ENCODE peak calls at places on chromosome 9, in four cellular contexts. P is activated naive CD4-positive, alpha-beta T cell treated with Interleukin-2 at 50 U/mL for 16 hours; V is upper lobe of right lung; Q is NCI-H1694 treated with DMSO at 0.1 percent for 48 hours. N is an unnamed sample.
A peak's percentile ranks its signal among the peaks of the same experiment; 100 is the strongest.

GRCh38 chr9:35564658-35565061 is 40.4 kb upstream of the TESK1 start:
- DNase-seq in P (no peak), V (no peak), Q (no peak), N (no peak)

GRCh38 chr9:129938291-129938979 is 103.2 kb downstream of the USP20 start:
- DNase-seq in P (no peak), V (no peak), Q (no peak), N (peak; percentile 82)

GRCh38 chr9:114156658-114157421 is 1.5 kb downstream of the COL27A1 start:
- DNase-seq in P (peak; percentile 16), V (peak; percentile 77), Q (no peak), N (peak; percentile 83)

GRCh38 chr9:14652729-14653377 is 40.4 kb downstream of the ZDHHC21 start:
- DNase-seq in P (no peak), V (no peak), Q (peak; percentile 46), N (peak; percentile 10)

GRCh38 chr9:95521699-95522098 is 4.9 kb upstream of the PTCH1 start:
- DNase-seq in P (no peak), V (no peak), Q (no peak), N (no peak)

GRCh38 chr9:14156046-14156445 is 157.9 kb downstream of the NFIB start:
- DNase-seq in P (no peak), V (no peak), Q (no peak), N (no peak)

GRCh38 chr9:95409650-95410426 is 92.3 kb upstream of the FANCC start:
- DNase-seq in P (no peak), V (no peak), Q (no peak), N (peak; percentile 61)

GRCh38 chr9:135302329-135303279 is 177.0 kb upstream of the PPP1R26 start:
- DNase-seq in P (no peak), V (no peak), Q (no peak), N (no peak)

GRCh38 chr9:109448223-109448622 is 49.9 kb downstream of the PTPN3 start:
- DNase-seq in P (no peak), V (no peak), Q (no peak), N (peak; percentile 66)

GRCh38 chr9:116656977-116657376 is 30.1 kb upstream of the TRIM32 start:
- DNase-seq in P (no peak), V (no peak), Q (no peak), N (no peak)

GRCh38 chr9:70036641-70037040 is 7.0 kb upstream of the MAMDC2 start:
- DNase-seq in P (no peak), V (no peak), Q (no peak), N (no peak)

GRCh38 chr9:128022886-128023285 is 42.1 kb upstream of the EEIG1 start:
- DNase-seq in P (no peak), V (no peak), Q (no peak), N (no peak)

GRCh38 chr9:132995121-132995420 is 16.6 kb downstream of the GFI1B start:
- DNase-seq in P (no peak), V (no peak), Q (no peak), N (no peak)

GRCh38 chr9:124665391-124666058 is 105.6 kb downstream of the NR6A1 start:
- DNase-seq in P (no peak), V (no peak), Q (no peak), N (peak; percentile 80)

GRCh38 chr9:132015866-132016265 is 63.8 kb downstream of the MED27 start:
- DNase-seq in P (no peak), V (no peak), Q (no peak), N (no peak)

GRCh38 chr9:34891386-34891785 is 66.7 kb upstream of the PHF24 start:
- DNase-seq in P (no peak), V (no peak), Q (no peak), N (no peak)

GRCh38 chr9:12230708-12231107 is 462.5 kb upstream of the TYRP1 start:
- DNase-seq in P (no peak), V (no peak), Q (no peak), N (no peak)

GRCh38 chr9:100589582-100589981 is 11.7 kb downstream of the CAVIN4 start:
- DNase-seq in P (no peak), V (no peak), Q (no peak), N (peak; percentile 68)

GRCh38 chr9:69040646-69041045 is 5.1 kb downstream of the FXN start:
- DNase-seq in P (no peak), V (no peak), Q (no peak), N (no peak)

GRCh38 chr9:78035369-78035993 is 3.9 kb upstream of the GNAQ start:
- DNase-seq in P (peak; percentile 43), V (no peak), Q (peak; percentile 62), N (peak; percentile 84)

GRCh38 chr9:113602126-113603119 is 138.9 kb downstream of the RGS3 start:
- DNase-seq in P (peak; percentile 52), V (peak; percentile 85), Q (peak; percentile 93), N (peak; percentile 91)

GRCh38 chr9:11702529-11702928 is 990.7 kb upstream of the TYRP1 start:
- DNase-seq in P (no peak), V (no peak), Q (no peak), N (no peak)

GRCh38 chr9:91190062-91190461 is 171.7 kb downstream of the AUH start:
- DNase-seq in P (no peak), V (no peak), Q (no peak), N (no peak)

GRCh38 chr9:93209097-93209496 is 25.2 kb downstream of the WNK2 start:
- DNase-seq in P (no peak), V (no peak), Q (no peak), N (no peak)

GRCh38 chr9:88691811-88692210 is 156.8 kb downstream of the NXNL2 start:
- DNase-seq in P (no peak), V (no peak), Q (no peak), N (peak; percentile 53)

GRCh38 chr9:36991516-36992134 is 42.4 kb downstream of the PAX5 start:
- DNase-seq in P (peak; percentile 30), V (peak; percentile 18), Q (peak; percentile 8), N (peak; percentile 5)

GRCh38 chr9:71446499-71447411 is 321.6 kb downstream of the CEMIP2 start:
- DNase-seq in P (peak; percentile 15), V (peak; percentile 68), Q (peak; percentile 8), N (peak; percentile 65)

GRCh38 chr9:6564868-6565267 is 80.7 kb downstream of the GLDC start:
- DNase-seq in P (no peak), V (no peak), Q (no peak), N (peak; percentile 58)

GRCh38 chr9:71806916-71807315 is 38.6 kb upstream of the CEMIP2 start:
- DNase-seq in P (peak; percentile 55), V (peak; percentile 65), Q (peak; percentile 75), N (peak; percentile 65)

GRCh38 chr9:73863924-73864323 is 633.2 kb upstream of the RORB start:
- DNase-seq in P (no peak), V (no peak), Q (no peak), N (peak; percentile 5)

N was measured in astrocyte of the spinal cord.